ENCODE peak calls at places on chromosomes 4 and X, in eight cellular contexts. W is activated CD8-positive, alpha-beta memory T cell treated with anti-CD3 and anti-CD28 coated beads for 48 hours; J is iris pigment epithelial cell; O is NCI-H1417 treated with DMSO at 0.1 percent for 48 hours; Z is effector memory CD8-positive, alpha-beta T cell; C is lower lobe of right lung; V is NCI-H524; I is T-helper 2 cell. H is an unnamed sample.

GRCh38 chrX:155544886-155545285 is 67.9 kb downstream of the TMLHE start:
- DNase-seq in W (no peak), J (peak; percentile 9), O (no peak), Z (no peak), C (no peak), V (no peak), I (no peak), H (peak; percentile 1)

GRCh38 chr4:7802093-7802726 is 137.5 kb downstream of the AFAP1 start:
- DNase-seq in W (peak; percentile 54), J (peak; percentile 88), O (no peak), Z (peak; percentile 69), C (peak; percentile 80), V (peak; percentile 81), I (peak; percentile 35), H (peak; percentile 87)

GRCh38 chrX:100208076-100208475 is 202.0 kb downstream of the PCDH19 start:
- DNase-seq in W (no peak), J (no peak), O (no peak), Z (no peak), C (no peak), V (peak; percentile 31), I (no peak), H (no peak)

GRCh38 chrX:53678667-53679066 is 7.9 kb downstream of the HUWE1 start:
- DNase-seq in W (no peak), J (peak; percentile 9), O (no peak), Z (peak; percentile 3), C (no peak), V (peak; percentile 4), I (no peak), H (peak; percentile 30)

GRCh38 chr4:112885897-112886296 is 163.6 kb upstream of the ANK2 start:
- DNase-seq in W (no peak), J (no peak), O (no peak), Z (no peak), C (no peak), V (peak; percentile 73), I (no peak), H (no peak)

GRCh38 chr4:47662975-47663374 is 174.9 kb downstream of the CORIN start:
- DNase-seq in W (no peak), J (no peak), O (no peak), Z (no peak), C (no peak), V (peak; percentile 5), I (no peak), H (no peak)

GRCh38 chrX:9657590-9658256 is 107.9 kb downstream of the GPR143 start:
- DNase-seq in W (no peak), J (no peak), O (no peak), Z (no peak), C (no peak), V (no peak), I (no peak), H (no peak)

GRCh38 chr4:139246166-139246565 is 33.9 kb downstream of the MGARP start:
- DNase-seq in W (no peak), J (no peak), O (no peak), Z (no peak), C (no peak), V (no peak), I (no peak), H (no peak)

GRCh38 chr4:80333121-80333520 is 2.4 kb upstream of the CFAP299 start:
- DNase-seq in W (no peak), J (peak; percentile 31), O (no peak), Z (no peak), C (no peak), V (no peak), I (no peak), H (no peak)

GRCh38 chrX:153647461-153648357 is 706 bp downstream of the DUSP9 start:
- DNase-seq in W (no peak), J (no peak), O (no peak), Z (no peak), C (peak; percentile 20), V (no peak), I (no peak), H (no peak)

GRCh38 chr4:147307896-147308680 is 172.8 kb upstream of the EDNRA start:
- DNase-seq in W (no peak), J (no peak), O (no peak), Z (no peak), C (no peak), V (no peak), I (no peak), H (no peak)

GRCh38 chr4:83731609-83732008 is 195.7 kb downstream of the GPAT3 start:
- DNase-seq in W (no peak), J (peak; percentile 5), O (no peak), Z (no peak), C (no peak), V (no peak), I (no peak), H (peak; percentile 37)

GRCh38 chr4:113411496-113411938 is 350.0 kb downstream of the CAMK2D start:
- DNase-seq in W (no peak), J (peak; percentile 96), O (no peak), Z (no peak), C (no peak), V (no peak), I (no peak), H (peak; percentile 96)

GRCh38 chrX:98371994-98372393 is 1488.3 kb downstream of the RPA4 start:
- DNase-seq in W (no peak), J (no peak), O (no peak), Z (no peak), C (no peak), V (no peak), I (no peak), H (no peak)

GRCh38 chr4:98641393-98641792 is 17.0 kb downstream of the TSPAN5 start:
- DNase-seq in W (no peak), J (no peak), O (no peak), Z (no peak), C (no peak), V (no peak), I (no peak), H (no peak)

H was measured in fibroblast of mammary gland.